ENCODE peak calls at places on chromosome 2, in four cellular contexts. J is NCI-H1694, R is BE2C, B is hippocampal formation. W is an unnamed sample.

GRCh38 chr2:121031568-121032340 is 253.2 kb downstream of the TFCP2L1 start:
- DNase-seq in J (no peak), R (no peak), B (no peak), W (no peak)

GRCh38 chr2:157283468-157283867 is 26.0 kb downstream of the GALNT5 start:
- DNase-seq in J (peak), R (no peak), B (no peak), W (no peak)

GRCh38 chr2:226868331-226868730 is 32.5 kb downstream of the RHBDD1 start:
- DNase-seq in J (no peak), R (no peak), B (no peak), W (no peak)

GRCh38 chr2:197198890-197199289 is 111.7 kb downstream of the ANKRD44 start:
- DNase-seq in J (no peak), R (peak), B (peak), W (peak)

GRCh38 chr2:191617589-191617988 is 60.3 kb upstream of the NABP1 start:
- DNase-seq in J (no peak), R (no peak), B (no peak), W (no peak)

GRCh38 chr2:2243666-2244065 is 87.4 kb downstream of the MYT1L start:
- DNase-seq in J (no peak), R (no peak), B (no peak), W (no peak)

GRCh38 chr2:105754011-105754410 is 9.3 kb downstream of the NCK2 start:
- DNase-seq in J (no peak), R (no peak), B (no peak), W (no peak)

GRCh38 chr2:32699151-32699550 is 71.3 kb downstream of the TTC27 start:
- DNase-seq in J (no peak), R (no peak), B (no peak), W (no peak)

GRCh38 chr2:39535606-39536185 is 98.6 kb upstream of the MAP4K3 start:
- DNase-seq in J (no peak), R (no peak), B (no peak), W (no peak)

GRCh38 chr2:218721934-218722333 is 11.3 kb downstream of the TTLL4 start:
- DNase-seq in J (no peak), R (no peak), B (no peak), W (no peak)

GRCh38 chr2:160205511-160205910 is 5.4 kb upstream of the ITGB6 start:
- DNase-seq in J (no peak), R (peak), B (no peak), W (no peak)

GRCh38 chr2:15764683-15765011 is 173.0 kb downstream of the DDX1 start:
- DNase-seq in J (no peak), R (no peak), B (no peak), W (no peak)

GRCh38 chr2:23497063-23497462 is 112.1 kb downstream of the KLHL29 start:
- DNase-seq in J (no peak), R (no peak), B (no peak), W (no peak)

GRCh38 chr2:201931955-201932354 is 101.7 kb upstream of the FZD7 start:
- DNase-seq in J (no peak), R (no peak), B (no peak), W (no peak)

W was measured in substantia nigra.